ENCODE peak calls at places on chromosome 3, in nine cellular contexts. R is upper lobe of right lung; V is CD8-positive, alpha-beta memory T cell; Z is esophagus squamous epithelium; A is left lung; Y is stomach; E is lower lobe of right lung; M is cardiac muscle cell; U is heart left ventricle. K is an unnamed sample. For H3K36me3, the result is how much of the 10 kb centered on the place peaks cover.

GRCh38 chr3:138364356-138365252 is 16.2 kb downstream of the MRAS start:
- DNase-seq in R (peak), V (no peak), Z (no peak), A (no peak), Y (no peak), E (no peak), M (no peak), U (peak), K (no peak)

GRCh38 chr3:141575879-141576743 is 89.3 kb downstream of the RASA2 start:
- DNase-seq in R (no peak), V (no peak), Z (no peak), A (peak), Y (no peak), E (no peak), M (peak), U (no peak), K (peak)

GRCh38 chr3:109548192-109548938 is 211.0 kb upstream of the DPPA4 start:
- DNase-seq in R (no peak), V (no peak), Z (no peak), A (no peak), Y (no peak), E (no peak), M (no peak), U (no peak), K (no peak)

GRCh38 chr3:38805765-38806386 is 10.1 kb downstream of the SCN10A start:
- DNase-seq in R (no peak), V (no peak), Z (no peak), A (no peak), Y (no peak), E (no peak), M (peak), U (peak), K (peak)

GRCh38 chr3:33372218-33373081 is 67.8 kb downstream of the UBP1 start:
- DNase-seq in R (no peak), V (peak), Z (no peak), A (no peak), Y (peak), E (no peak), M (peak), U (no peak), K (peak)

GRCh38 chr3:50304601-50305000 is 1.2 kb upstream of the HYAL1 start:
- DNase-seq in R (no peak), V (no peak), Z (no peak), A (no peak), Y (no peak), E (no peak), M (no peak), U (peak), K (no peak)

GRCh38 chr3:192212979-192213378 is 514.4 kb downstream of the FGF12 start:
- DNase-seq in R (no peak), V (no peak), Z (no peak), A (peak), Y (no peak), E (no peak), M (no peak), U (no peak), K (no peak)

GRCh38 chr3:157182879-157183278 is 22.9 kb upstream of the CCNL1 start:
- DNase-seq in R (no peak), V (no peak), Z (no peak), A (no peak), Y (no peak), E (no peak), M (peak), U (no peak), K (no peak)

GRCh38 chr3:149894211-149894610 is 76.5 kb downstream of the PFN2 start:
- DNase-seq in R (no peak), V (no peak), Z (no peak), A (no peak), Y (no peak), E (no peak), M (no peak), U (no peak), K (no peak)

GRCh38 chr3:154469585-154469984 is 39.6 kb upstream of the GPR149 start:
- DNase-seq in R (no peak), V (no peak), Z (no peak), A (no peak), Y (no peak), E (no peak), M (no peak), U (no peak), K (no peak)

GRCh38 chr3:129343643-129344360 is 65.1 kb downstream of the HMCES start:
- DNase-seq in R (peak), V (no peak), Z (no peak), A (no peak), Y (peak), E (peak), M (peak), U (peak), K (peak)

GRCh38 chr3:103169289-103169688 is 734.5 kb downstream of the ZPLD1 start:
- DNase-seq in R (no peak), V (no peak), Z (no peak), A (no peak), Y (no peak), E (no peak), M (no peak), U (no peak), K (no peak)

GRCh38 chr3:132399054-132399929 is 18.0 kb upstream of the DNAJC13 start:
- DNase-seq in R (no peak), V (no peak), Z (no peak), A (no peak), Y (no peak), E (no peak), M (peak), U (no peak), K (peak)

GRCh38 chr3:41632705-41633104 is 329.2 kb downstream of the ULK4 start:
- DNase-seq in R (no peak), V (no peak), Z (no peak), A (no peak), Y (no peak), E (no peak), M (no peak), U (no peak), K (no peak)

GRCh38 chr3:48502728-48503168 is 1.2 kb downstream of the SHISA5 start:
- DNase-seq in R (no peak), V (no peak), Z (no peak), A (no peak), Y (peak), E (peak), M (no peak), U (no peak), K (no peak)

GRCh38 chr3:169134194-169134593 is 529.3 kb downstream of the MECOM start:
- DNase-seq in R (no peak), V (no peak), Z (no peak), A (no peak), Y (no peak), E (no peak), M (no peak), U (no peak), K (no peak)

GRCh38 chr3:58683001-58683845 is 16.6 kb upstream of the FAM3D start:
- DNase-seq in R (no peak), V (no peak), Z (no peak), A (no peak), Y (no peak), E (no peak), M (no peak), U (no peak), K (no peak)

GRCh38 chr3:149662240-149662887 is 4.5 kb upstream of the WWTR1 start:
- DNase-seq in R (no peak), V (no peak), Z (no peak), A (no peak), Y (no peak), E (no peak), M (no peak), U (no peak), K (no peak)

GRCh38 chr3:192915306-192915705 is 2.4 kb downstream of the MB21D2 start:
- DNase-seq in R (no peak), V (no peak), Z (no peak), A (no peak), Y (no peak), E (no peak), M (peak), U (no peak), K (no peak)

GRCh38 chr3:120021523-120021922 is 72.7 kb downstream of the GSK3B start:
- DNase-seq in R (no peak), V (no peak), Z (no peak), A (no peak), Y (no peak), E (no peak), M (peak), U (no peak), K (no peak)

GRCh38 chr3:37973250-37974054 is 17.1 kb upstream of the VILL start:
- DNase-seq in R (no peak), V (no peak), Z (no peak), A (no peak), Y (no peak), E (no peak), M (no peak), U (no peak), K (no peak)

GRCh38 chr3:129068291-129068886 is 7.8 kb downstream of the GP9 start:
- DNase-seq in R (no peak), V (no peak), Z (no peak), A (peak), Y (no peak), E (no peak), M (peak), U (no peak), K (no peak)

GRCh38 chr3:122794779-122795673 is at the start of gene SLC49A4:
- DNase-seq in R (peak), V (peak), Z (no peak), A (peak), Y (peak), E (peak), M (peak), U (peak), K (peak)

GRCh38 chr3:134791992-134792391 is 3.1 kb upstream of the EPHB1 start:
- DNase-seq in R (no peak), V (no peak), Z (no peak), A (no peak), Y (no peak), E (no peak), M (no peak), U (no peak), K (no peak)

GRCh38 chr3:66363133-66363532 is 137.7 kb downstream of the LRIG1 start:
- DNase-seq in R (no peak), V (no peak), Z (no peak), A (no peak), Y (no peak), E (no peak), M (no peak), U (no peak), K (no peak)

GRCh38 chr3:195250473-195251251 is 20.3 kb downstream of the XXYLT1 start:
- DNase-seq in R (no peak), V (no peak), Z (no peak), A (peak), Y (no peak), E (no peak), M (peak), U (no peak), K (no peak)

GRCh38 chr3:67415504-67415903 is 238.9 kb downstream of the SUCLG2 start:
- DNase-seq in R (no peak), V (no peak), Z (no peak), A (no peak), Y (no peak), E (no peak), M (no peak), U (no peak), K (no peak)

GRCh38 chr3:9351709-9352126 is 11.1 kb upstream of the THUMPD3 start:
- DNase-seq in R (no peak), V (no peak), Z (no peak), A (no peak), Y (no peak), E (no peak), M (no peak), U (no peak), K (no peak)

GRCh38 chr3:101829066-101829830 is 20.1 kb upstream of the NFKBIZ start:
- DNase-seq in R (no peak), V (peak), Z (no peak), A (peak), Y (peak), E (no peak), M (peak), U (peak), K (no peak)

GRCh38 chr3:179000659-179001058 is 71.0 kb downstream of the ZMAT3 start:
- DNase-seq in R (no peak), V (no peak), Z (no peak), A (no peak), Y (no peak), E (no peak), M (no peak), U (no peak), K (no peak)

GRCh38 chr3:170023165-170023564 is 14.6 kb upstream of the GPR160 start:
- DNase-seq in R (no peak), V (no peak), Z (no peak), A (no peak), Y (no peak), E (no peak), M (no peak), U (no peak), K (no peak)

GRCh38 chr3:164852866-164853265 is 225.4 kb downstream of the SI start:
- DNase-seq in R (no peak), V (no peak), Z (no peak), A (no peak), Y (no peak), E (no peak), M (no peak), U (no peak), K (no peak)

GRCh38 chr3:164848922-164849321 is 229.4 kb downstream of the SI start:
- DNase-seq in R (no peak), V (no peak), Z (no peak), A (no peak), Y (no peak), E (no peak), M (no peak), U (no peak), K (no peak)

GRCh38 chr3:164851905-164852304 is 226.4 kb downstream of the SI start:
- DNase-seq in R (no peak), V (no peak), Z (no peak), A (no peak), Y (no peak), E (no peak), M (no peak), U (no peak), K (no peak)

GRCh38 chr3:164845739-164846138 is 232.6 kb downstream of the SI start:
- DNase-seq in R (no peak), V (no peak), Z (no peak), A (no peak), Y (no peak), E (no peak), M (no peak), U (no peak), K (no peak)

GRCh38 chr3:164851204-164851603 is 227.1 kb downstream of the SI start:
- DNase-seq in R (no peak), V (no peak), Z (no peak), A (no peak), Y (no peak), E (no peak), M (no peak), U (no peak), K (no peak)
- H3K36me3 ChIP-seq in R (under half), V (under half), Z (under half), A (under half), Y (under half), E (under half), M (under half), U (under half), K (under half)

DNA sequence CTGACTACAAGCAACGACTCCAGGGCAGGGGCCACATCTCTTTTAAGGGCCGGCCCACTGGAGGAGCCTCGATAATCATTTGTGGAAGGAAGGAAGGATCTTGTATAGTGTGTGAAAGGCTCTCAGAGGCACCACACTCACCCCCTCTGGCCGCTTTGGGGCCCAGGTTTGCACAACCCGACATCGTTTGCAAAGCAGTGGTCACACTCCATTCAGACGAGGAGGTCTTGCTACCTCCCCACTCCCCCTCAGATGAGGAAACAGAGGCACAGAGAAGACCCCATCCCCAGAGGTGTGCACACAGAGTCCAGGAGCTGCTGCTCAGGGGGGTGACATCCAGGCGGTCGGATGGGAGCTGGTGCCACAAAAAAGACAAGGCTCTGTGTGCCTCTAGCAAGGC is 29.6 kb downstream of the IQSEC1 start:
- DNase-seq in R (no peak), V (no peak), Z (no peak), A (no peak), Y (no peak), E (peak), M (no peak), U (no peak), K (no peak)
- H3K36me3 ChIP-seq in R (under half), V (under half), Z (under half), A (under half), Y (under half), E (under half), M (under half), U (under half), K (under half)

DNA sequence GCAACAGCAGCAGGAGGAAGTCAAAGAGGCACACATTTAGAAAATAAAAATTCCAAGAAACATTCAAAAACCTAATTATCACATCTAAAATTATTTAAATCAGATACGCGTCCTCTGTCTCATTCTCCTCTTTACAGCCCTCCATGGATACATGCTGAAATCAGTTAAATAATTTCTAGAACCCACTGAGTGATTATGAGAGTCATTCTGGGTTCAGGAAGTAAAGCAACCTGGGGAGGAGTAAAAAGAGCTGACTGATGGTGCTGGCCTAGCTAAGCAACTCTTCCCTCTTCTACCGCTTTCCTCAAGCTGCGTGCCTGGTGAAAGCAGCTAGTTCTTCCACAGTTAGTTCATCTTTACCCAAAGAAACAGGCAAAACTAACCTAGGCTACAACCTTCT is 48.7 kb downstream of the RAF1 start:
- DNase-seq in R (no peak), V (no peak), Z (no peak), A (no peak), Y (no peak), E (no peak), M (no peak), U (no peak), K (no peak)
- H3K36me3 ChIP-seq in R (half or more), V (under half), Z (under half), A (half or more), Y (half or more), E (half or more), M (under half), U (under half), K (half or more)

GRCh38 chr3:15043772-15044171 is 21.3 kb downstream of the MRPS25 start:
- DNase-seq in R (no peak), V (no peak), Z (no peak), A (no peak), Y (no peak), E (no peak), M (no peak), U (no peak), K (no peak)
- H3K36me3 ChIP-seq in R (half or more), V (half or more), Z (under half), A (half or more), Y (half or more), E (half or more), M (half or more), U (half or more), K (under half)

GRCh38 chr3:59698091-59698490 is 648.3 kb upstream of the CFAP20DC start:
- DNase-seq in R (no peak), V (no peak), Z (no peak), A (no peak), Y (no peak), E (no peak), M (no peak), U (no peak), K (no peak)
- H3K36me3 ChIP-seq in R (under half), V (under half), Z (under half), A (under half), Y (under half), E (under half), M (under half), U (under half), K (under half)

DNA sequence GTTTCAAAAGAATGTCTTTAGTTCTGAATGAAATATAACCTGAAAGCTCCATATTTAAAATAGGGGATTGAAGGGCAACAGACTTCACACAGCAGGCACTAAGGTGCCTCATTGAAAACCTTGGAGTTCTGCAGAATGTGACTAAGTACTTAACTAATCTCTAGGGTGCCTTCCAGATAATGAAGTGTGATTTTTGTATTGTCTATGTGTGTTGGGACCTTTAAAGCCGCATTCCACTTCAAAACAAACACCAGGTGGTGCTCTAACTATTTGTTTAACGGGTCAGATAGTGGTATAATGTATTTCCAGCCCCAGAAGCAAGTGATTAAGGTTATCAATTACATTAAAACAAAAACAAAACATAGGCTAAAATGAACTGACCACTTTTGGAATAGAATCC is 28.0 kb downstream of the TFG start:
- DNase-seq in R (no peak), V (no peak), Z (no peak), A (no peak), Y (no peak), E (no peak), M (peak), U (no peak), K (no peak)
- H3K36me3 ChIP-seq in R (half or more), V (under half), Z (under half), A (half or more), Y (half or more), E (half or more), M (half or more), U (under half), K (half or more)

DNA sequence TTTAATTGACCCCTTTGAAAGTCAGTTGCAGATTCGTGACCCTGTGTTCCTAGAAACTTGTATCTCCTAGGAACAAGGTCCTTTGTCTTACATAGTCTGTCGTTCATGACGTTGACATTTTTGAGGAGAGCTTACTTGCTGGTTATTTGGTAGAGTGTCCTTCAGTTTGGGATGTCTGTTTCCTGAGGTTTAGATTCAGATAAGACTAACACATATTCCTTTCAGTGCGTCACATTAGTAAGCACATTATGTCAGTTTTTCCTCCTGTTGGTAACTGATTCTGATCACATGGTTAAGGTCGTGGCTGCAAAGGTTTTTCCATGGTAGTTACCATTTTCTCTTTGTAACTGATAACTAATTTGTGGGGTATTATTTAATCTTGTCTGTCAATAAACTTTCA is 80.8 kb downstream of the PCCB start:
- DNase-seq in R (no peak), V (no peak), Z (no peak), A (no peak), Y (no peak), E (no peak), M (no peak), U (no peak), K (no peak)
- H3K36me3 ChIP-seq in R (under half), V (under half), Z (under half), A (half or more), Y (half or more), E (half or more), M (under half), U (under half), K (under half)

DNA sequence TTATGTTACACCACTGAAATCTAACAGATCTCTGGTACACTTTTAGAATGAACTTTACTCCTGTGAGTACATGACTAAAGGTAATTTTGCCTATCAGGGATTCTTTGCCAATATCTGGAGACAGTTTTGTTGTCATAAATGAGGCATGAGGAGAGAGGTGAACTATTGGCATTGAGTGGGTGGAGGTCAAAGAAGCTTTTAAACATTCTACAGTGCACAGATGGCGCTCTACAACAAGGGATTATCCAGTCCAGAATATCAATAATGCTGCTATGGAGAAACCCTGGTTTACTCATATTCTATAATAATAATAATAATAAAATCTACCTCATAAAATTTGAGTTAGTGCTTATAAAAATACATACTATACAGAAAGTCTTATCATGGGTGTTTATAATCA is 702.3 kb downstream of the SI start:
- DNase-seq in R (no peak), V (no peak), Z (no peak), A (no peak), Y (no peak), E (no peak), M (no peak), U (no peak), K (no peak)
- H3K36me3 ChIP-seq in R (under half), V (under half), Z (under half), A (under half), Y (under half), E (under half), M (under half), U (under half), K (under half)

K was measured in naive thymus-derived CD4-positive, alpha-beta T cell.